ENCODE peak calls at places on chromosomes 2 and 18, in four cellular contexts. O is fibroblast of pulmonary artery, C is NCI-H1930, T is EL. B is an unnamed sample.
A peak's percentile ranks its signal among the peaks of the same experiment; 100 is the strongest.

GRCh38 chr18:12324991-12325725 is 17.1 kb downstream of the TUBB6 start:
- DNase-seq in C (no peak), O (no peak), T (no peak), B (no peak)

GRCh38 chr18:75052475-75052874 is 156.5 kb downstream of the PTGR3 start:
- DNase-seq in O (no peak), C (no peak), T (no peak), B (no peak)

GRCh38 chr2:109129921-109130725 is 1.1 kb downstream of the SH3RF3 start:
- DNase-seq in T (peak; percentile 36), C (no peak), O (peak; percentile 20), B (peak; percentile 29)

GRCh38 chr2:173076557-173077345 is 1.1 kb downstream of the MAP3K20 start:
- DNase-seq in O (peak; percentile 56), C (no peak), T (peak; percentile 55), B (peak; percentile 34)

GRCh38 chr2:196200557-196200956 is 29.2 kb upstream of the STK17B start:
- DNase-seq in T (no peak), O (no peak), C (no peak), B (no peak)

GRCh38 chr2:144801766-144802165 is 281.8 kb upstream of the ZEB2 start:
- DNase-seq in O (peak; percentile 89), T (peak; percentile 87), C (no peak), B (peak; percentile 5)

GRCh38 chr2:240631561-240632290 is 6.4 kb downstream of the GPR35 start:
- DNase-seq in O (no peak), C (no peak), T (no peak), B (no peak)

GRCh38 chr2:22737144-22737543 is 647.8 kb upstream of the KLHL29 start:
- DNase-seq in O (no peak), T (no peak), C (no peak), B (no peak)

GRCh38 chr2:102510791-102511575 is 38.0 kb downstream of the SLC9A4 start:
- DNase-seq in C (no peak), T (no peak), O (no peak), B (no peak)

GRCh38 chr2:127776122-127776780 is 34.7 kb downstream of the WDR33 start:
- DNase-seq in T (no peak), O (no peak), C (no peak), B (no peak)

GRCh38 chr18:35856178-35856577 is 116.3 kb upstream of the RMP24 start:
- DNase-seq in T (no peak), C (no peak), O (no peak), B (no peak)

GRCh38 chr18:39624934-39625333 is 2059.3 kb upstream of the CELF4 start:
- DNase-seq in C (no peak), O (peak; percentile 69), T (peak; percentile 67), B (peak; percentile 22)

GRCh38 chr2:8088810-8089209 is 593.0 kb upstream of the ID2 start:
- DNase-seq in O (no peak), C (no peak), T (no peak), B (no peak)